ENCODE peak calls at places on chromosomes 13 and 19, in four cellular contexts. I is ascending aorta, N is fibroblast of villous mesenchyme, R is cardiac fibroblast. P is an unnamed sample.

GRCh38 chr19:35095667-35096368 is 19.8 kb upstream of the FXYD3 start:
- DNase-seq in I (no peak), N (no peak), R (no peak), P (no peak)

GRCh38 chr13:46385946-46386345 is 1.1 kb downstream of the RUBCNL start:
- DNase-seq in I (no peak), N (no peak), R (no peak), P (no peak)

GRCh38 chr13:109345433-109345941 is 440.9 kb downstream of the IRS2 start:
- DNase-seq in I (no peak), N (peak), R (peak), P (peak)

GRCh38 chr13:19998960-19999359 is 40.4 kb downstream of the ZMYM2 start:
- DNase-seq in I (no peak), N (no peak), R (no peak), P (no peak)

GRCh38 chr19:47702671-47703070 is 10.6 kb upstream of the EHD2 start:
- DNase-seq in I (no peak), N (no peak), R (no peak), P (no peak)

GRCh38 chr13:39616087-39616694 is 13.2 kb upstream of the LHFPL6 start:
- DNase-seq in I (no peak), N (peak), R (peak), P (peak)

GRCh38 chr19:53915000-53915399 is 5.9 kb downstream of the CACNG7 start:
- DNase-seq in I (no peak), N (no peak), R (no peak), P (no peak)

GRCh38 chr13:111295896-111296295 is 24.5 kb upstream of the TEX29 start:
- DNase-seq in I (no peak), N (no peak), R (no peak), P (no peak)

GRCh38 chr19:33954686-33955085 is 158.0 kb downstream of the KCTD15 start:
- DNase-seq in I (no peak), N (no peak), R (no peak), P (no peak)

GRCh38 chr19:45250832-45251451 is at the start of gene MARK4:
- DNase-seq in I (no peak), N (peak), R (peak), P (no peak)

GRCh38 chr19:48569814-48570213 is 17.8 kb downstream of the SULT2B1 start:
- DNase-seq in I (no peak), N (peak), R (no peak), P (peak)

GRCh38 chr19:3176715-3177501 is 1.7 kb upstream of the S1PR4 start:
- DNase-seq in I (no peak), N (peak), R (peak), P (no peak)

GRCh38 chr19:45599286-45599685 is 2.7 kb downstream of the GPR4 start:
- DNase-seq in I (no peak), N (no peak), R (no peak), P (no peak)

GRCh38 chr19:10927691-10928562 is 512 bp downstream of the YIPF2 start:
- DNase-seq in I (no peak), N (no peak), R (no peak), P (no peak)

GRCh38 chr13:113547248-113547971 is 37.1 kb upstream of the TFDP1 start:
- DNase-seq in I (no peak), N (peak), R (peak), P (peak)

GRCh38 chr19:49930483-49931011 is 1.2 kb upstream of the NUP62 start:
- DNase-seq in I (no peak), N (no peak), R (peak), P (no peak)

GRCh38 chr13:102452831-102453230 is 51.0 kb upstream of the FGF14 start:
- DNase-seq in I (no peak), N (no peak), R (peak), P (no peak)

GRCh38 chr19:10767726-10768125 is 49.8 kb downstream of the DNM2 start:
- DNase-seq in I (no peak), N (no peak), R (no peak), P (no peak)

GRCh38 chr19:17329061-17329767 is 5.4 kb downstream of the ANO8 start:
- DNase-seq in I (no peak), N (no peak), R (no peak), P (no peak)

GRCh38 chr13:29935309-29935981 is 85.0 kb upstream of the UBL3 start:
- DNase-seq in I (no peak), N (no peak), R (no peak), P (no peak)

GRCh38 chr19:30498707-30499106 is 126.5 kb downstream of the ZNF536 start:
- DNase-seq in I (no peak), N (no peak), R (no peak), P (no peak)

GRCh38 chr13:76398426-76398825 is 487.8 kb downstream of the KCTD12 start:
- DNase-seq in I (no peak), N (no peak), R (peak), P (no peak)

GRCh38 chr19:47309038-47309437 is 623 bp upstream of the C5AR1 start:
- DNase-seq in I (no peak), N (no peak), R (peak), P (no peak)

GRCh38 chr13:24407844-24408243 is 98.5 kb downstream of the C1QTNF9 start:
- DNase-seq in I (no peak), N (no peak), R (no peak), P (no peak)

GRCh38 chr13:78602561-78603239 is 652 bp downstream of the POU4F1 start:
- DNase-seq in I (no peak), N (no peak), R (no peak), P (no peak)
- H3K4me3 ChIP-seq in I (peak), N (peak), R (no peak), P (peak)

DNA sequence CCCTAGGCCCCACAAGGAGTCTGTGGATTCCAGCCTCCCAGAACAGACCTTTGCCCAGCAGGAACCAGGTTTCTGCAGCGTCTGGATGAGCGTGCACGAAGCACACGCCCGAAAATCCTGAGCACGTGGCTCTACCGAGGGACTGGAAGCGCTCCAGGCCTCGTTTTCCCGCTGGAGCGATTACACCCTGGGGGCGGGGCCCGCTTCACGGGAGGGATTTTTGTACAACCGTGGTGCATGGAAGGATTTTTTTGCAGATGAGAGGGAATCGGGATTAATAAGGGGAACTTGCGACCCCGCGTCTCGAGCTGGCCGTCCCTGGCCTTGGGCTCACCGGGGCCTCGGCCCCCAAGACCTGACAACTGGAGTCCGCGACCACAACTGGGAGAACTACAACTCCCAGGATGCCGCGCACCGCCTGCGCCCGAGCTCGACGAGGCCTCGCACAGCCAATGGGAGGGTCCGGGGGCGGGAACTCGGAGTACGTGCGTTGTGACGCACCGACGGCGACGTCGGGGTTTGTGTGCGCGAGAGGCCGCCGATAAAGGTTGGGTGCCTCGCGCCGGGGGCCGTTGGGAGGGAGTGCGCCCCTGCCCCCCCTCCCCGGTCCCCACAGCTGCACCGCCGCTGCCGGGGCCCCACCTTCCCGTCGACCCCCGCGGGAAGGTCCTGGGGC is at the start of gene ZNF628:
- DNase-seq in I (peak), N (peak), R (peak), P (peak)
- TF ChIP-seq CTCF in I (no peak), N (no peak), R (no peak), P (no peak)

DNA sequence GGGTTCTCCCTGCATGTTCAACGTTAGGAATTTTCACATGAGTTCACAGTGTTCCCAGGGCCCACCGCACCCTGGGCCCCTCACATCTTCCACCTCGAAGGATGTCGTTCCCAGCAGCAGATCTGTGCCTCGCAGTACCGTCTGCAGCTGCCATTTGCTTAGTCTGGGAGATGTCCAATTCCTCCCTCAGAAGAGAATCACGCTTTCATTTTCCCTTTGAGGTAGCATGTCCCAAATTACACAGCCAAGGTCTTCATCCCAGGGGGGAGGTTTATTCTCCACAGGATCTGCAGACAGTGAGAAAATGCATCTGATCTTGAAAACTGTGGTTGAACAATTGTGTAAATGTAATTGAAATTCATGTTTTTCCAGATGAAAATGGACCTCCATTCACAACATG is 150.2 kb downstream of the DCT start:
- DNase-seq in I (no peak), N (peak), R (peak), P (peak)
- H3K4me3 ChIP-seq in I (no peak), N (no peak), R (no peak), P (no peak)

GRCh38 chr13:64158910-64159309 is 2743.3 kb upstream of the PCDH20 start:
- DNase-seq in I (no peak), N (peak), R (peak), P (peak)

GRCh38 chr13:64154514-64154913 is 2738.9 kb upstream of the PCDH20 start:
- DNase-seq in I (no peak), N (peak), R (peak), P (peak)
- TF ChIP-seq CTCF in I (no peak), N (no peak), R (peak), P (peak)

GRCh38 chr13:22938576-22938975 is 242.2 kb upstream of the SGCG start:
- DNase-seq in I (no peak), N (no peak), R (no peak), P (no peak)

GRCh38 chr13:22934744-22935523 is 245.8 kb upstream of the SGCG start:
- DNase-seq in I (no peak), N (no peak), R (no peak), P (no peak)

GRCh38 chr13:22937241-22937640 is 243.5 kb upstream of the SGCG start:
- DNase-seq in I (no peak), N (no peak), R (no peak), P (no peak)

GRCh38 chr13:22933571-22934181 is 247.1 kb upstream of the SGCG start:
- DNase-seq in I (no peak), N (no peak), R (no peak), P (no peak)

DNA sequence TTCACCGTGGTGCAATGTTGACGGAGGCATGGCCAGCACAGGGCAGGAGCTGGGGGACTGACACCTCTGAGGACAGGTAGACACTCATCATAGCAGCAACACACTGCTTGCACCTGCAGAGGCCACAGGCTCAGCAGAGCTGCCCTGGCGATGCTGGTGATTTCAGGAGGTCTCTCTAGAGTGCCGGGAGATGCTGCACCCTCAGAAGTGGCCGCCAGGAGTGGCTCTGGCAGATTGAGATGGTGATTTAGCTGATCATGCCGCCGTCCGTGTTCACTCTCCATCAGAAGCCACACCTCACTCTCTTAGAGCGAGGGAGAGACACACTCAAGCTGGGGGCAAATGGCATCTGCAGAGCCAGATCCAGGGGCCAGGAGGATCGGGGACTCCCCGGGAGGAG is 244.6 kb upstream of the SGCG start:
- DNase-seq in I (no peak), N (no peak), R (no peak), P (no peak)
- H3K4me3 ChIP-seq in I (no peak), N (no peak), R (no peak), P (no peak)

DNA sequence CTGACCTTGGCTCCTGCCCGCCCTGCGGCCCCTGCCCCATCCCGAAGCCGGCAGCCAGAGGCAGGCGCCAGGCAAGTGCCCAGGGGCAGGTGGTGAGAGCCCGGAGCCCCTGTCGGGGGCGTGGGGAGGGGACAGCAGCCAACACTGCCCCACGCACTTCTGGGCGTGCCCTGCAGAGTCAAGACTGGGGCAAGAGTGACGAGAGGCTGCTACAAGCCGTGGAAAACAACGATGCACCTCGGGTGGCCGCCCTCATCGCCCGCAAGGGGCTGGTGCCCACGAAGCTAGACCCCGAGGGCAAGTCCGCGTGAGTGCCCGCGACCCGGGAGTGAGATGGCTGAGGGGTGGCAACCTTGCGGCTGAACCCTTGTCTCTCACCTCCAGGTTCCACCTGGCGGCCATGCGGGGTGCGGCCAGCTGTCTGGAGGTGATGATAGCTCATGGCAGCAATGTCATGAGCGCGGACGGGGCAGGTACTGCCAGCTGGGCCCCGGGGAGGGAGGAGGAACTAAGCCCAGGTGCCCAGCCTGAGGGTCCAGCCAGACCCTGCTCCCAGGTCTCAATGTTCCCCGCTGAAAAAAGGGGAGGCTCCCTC is 17.3 kb downstream of the ANKRD24 start:
- DNase-seq in I (no peak), N (no peak), R (no peak), P (no peak)
- TF ChIP-seq CTCF in I (no peak), N (no peak), R (no peak), P (no peak)